ENCODE peak calls at places on chromosomes 11 and 22, in four cellular contexts. A is left ventricle myocardium inferior; I is HEK293T; X is CD8-positive, alpha-beta memory T cell. O is an unnamed sample.

GRCh38 chr22:50737728-50738648 is at the start of gene ACR:
- DNase-seq in I (no peak), X (no peak), A (no peak), O (no peak)

GRCh38 chr22:27437570-27437969 is 364.0 kb downstream of the MN1 start:
- DNase-seq in I (no peak), X (no peak), A (no peak), O (no peak)

GRCh38 chr22:47806894-47807293 is 1044.4 kb downstream of the TBC1D22A start:
- DNase-seq in I (no peak), A (no peak), X (no peak), O (no peak)

GRCh38 chr11:64572143-64572542 is 18.9 kb upstream of the SLC22A12 start:
- DNase-seq in A (no peak), I (no peak), X (no peak), O (peak; percentile 3)

GRCh38 chr22:19634206-19634536 is 80.1 kb upstream of the SEPTIN5 start:
- DNase-seq in X (no peak), A (no peak), I (no peak), O (no peak)

GRCh38 chr22:42375982-42376381 is 56.2 kb downstream of the NFAM1 start:
- DNase-seq in X (no peak), I (no peak), A (peak; percentile 31), O (no peak)

GRCh38 chr11:123517559-123518364 is 87.7 kb downstream of the GRAMD1B start:
- DNase-seq in I (no peak), X (no peak), A (no peak), O (no peak)

GRCh38 chr22:36417281-36417686 is 29.5 kb upstream of the MYH9 start:
- DNase-seq in A (no peak), X (no peak), I (no peak), O (no peak)

GRCh38 chr11:68379216-68379615 is 66.8 kb downstream of the LRP5 start:
- DNase-seq in A (no peak), I (no peak), X (no peak), O (no peak)

GRCh38 chr11:15938362-15938725 is 418.0 kb downstream of the SOX6 start:
- DNase-seq in A (no peak), X (no peak), I (no peak), O (no peak)

GRCh38 chr11:18791175-18792065 is at the start of gene PTPN5:
- DNase-seq in X (no peak), A (no peak), I (peak; percentile 40), O (no peak)

GRCh38 chr11:79794484-79795393 is 353.9 kb upstream of the TENM4 start:
- DNase-seq in A (no peak), I (no peak), X (no peak), O (no peak)

GRCh38 chr22:21624120-21624879 is 5.5 kb downstream of the YDJC start:
- DNase-seq in A (peak; percentile 52), X (peak; percentile 23), I (peak; percentile 62), O (peak; percentile 58)

GRCh38 chr11:60336767-60337391 is 9.8 kb downstream of the MS4A6E start:
- DNase-seq in A (no peak), I (no peak), X (no peak), O (no peak)

GRCh38 chr11:118319031-118319814 is 14.7 kb downstream of the CD3E start:
- DNase-seq in A (no peak), I (no peak), X (no peak), O (no peak)

GRCh38 chr11:70467196-70468085 is 69.1 kb downstream of the CTTN start:
- DNase-seq in X (no peak), A (peak; percentile 53), I (peak; percentile 62), O (peak; percentile 74)

GRCh38 chr11:30488304-30488998 is 97.7 kb downstream of the MPPED2 start:
- DNase-seq in I (peak; percentile 65), A (no peak), X (no peak), O (no peak)

GRCh38 chr11:61042961-61043540 is 59.2 kb upstream of the CD5 start:
- DNase-seq in A (no peak), X (no peak), I (no peak), O (no peak)

GRCh38 chr11:14095882-14096281 is 133.4 kb downstream of the SPON1 start:
- DNase-seq in I (no peak), X (no peak), A (no peak), O (no peak)

GRCh38 chr11:3747704-3748103 is 49.6 kb downstream of the NUP98 start:
- DNase-seq in X (no peak), I (no peak), A (no peak), O (no peak)

GRCh38 chr11:65373839-65374580 is 8.4 kb downstream of the SLC25A45 start:
- DNase-seq in A (no peak), X (no peak), I (no peak), O (no peak)

GRCh38 chr22:21075516-21076138 is 29.9 kb downstream of the LRRC74B start:
- DNase-seq in A (no peak), X (no peak), I (no peak), O (no peak)

GRCh38 chr11:120133216-120134105 is 4.5 kb downstream of the TRIM29 start:
- DNase-seq in I (no peak), X (no peak), A (no peak), O (no peak)

GRCh38 chr11:88103337-88104206 is 71.7 kb downstream of the RAB38 start:
- DNase-seq in A (no peak), I (peak; percentile 78), X (peak; percentile 28), O (no peak)

GRCh38 chr11:1234771-1235614 is 12.1 kb downstream of the MUC5B start:
- DNase-seq in I (no peak), A (peak; percentile 11), X (no peak), O (peak; percentile 26)

GRCh38 chr11:110858556-110858921 is 146.3 kb upstream of the ARHGAP20 start:
- DNase-seq in X (no peak), A (peak; percentile 57), I (no peak), O (peak; percentile 56)

GRCh38 chr22:30774566-30774965 is 79.9 kb downstream of the OSBP2 start:
- DNase-seq in A (no peak), I (no peak), X (no peak), O (no peak)

GRCh38 chr11:18203723-18204122 is 31.1 kb downstream of the MRGPRX4 start:
- DNase-seq in I (peak; percentile 69), X (no peak), A (no peak), O (no peak)

GRCh38 chr22:25736378-25737011 is 5.5 kb upstream of the MYO18B start:
- DNase-seq in A (no peak), X (peak; percentile 57), I (no peak), O (no peak)

GRCh38 chr11:65609236-65609635 is 4.8 kb downstream of the MAP3K11 start:
- DNase-seq in I (no peak), X (no peak), A (no peak), O (no peak)

GRCh38 chr22:34243023-34243422 is 322.7 kb upstream of the LARGE1 start:
- DNase-seq in X (no peak), A (peak; percentile 24), I (no peak), O (peak; percentile 31)

GRCh38 chr11:76086713-76087635 is 119.3 kb downstream of the WNT11 start:
- DNase-seq in A (no peak), X (no peak), I (no peak), O (no peak)

GRCh38 chr22:25419247-25420113 is 145.0 kb upstream of the GRK3 start:
- DNase-seq in X (no peak), A (no peak), I (no peak), O (no peak)

GRCh38 chr11:130322126-130322525 is 7.4 kb upstream of the ZBTB44 start:
- DNase-seq in X (no peak), I (no peak), A (no peak), O (no peak)

GRCh38 chr22:43378011-43378704 is 33.7 kb upstream of the MPPED1 start:
- DNase-seq in X (no peak), I (no peak), A (no peak), O (no peak)

GRCh38 chr11:3838504-3838903 is 2.3 kb downstream of the RHOG start:
- DNase-seq in A (no peak), X (no peak), I (no peak), O (no peak)

O was measured in left ventricle myocardium superior.